ENCODE peak calls at places on chromosomes 12 and 14, in four cellular contexts. One of them, this sample, is unnamed.

GRCh38 chr12:33832900-33833299 is 189.4 kb upstream of the ALG10 start:
- DNase-seq in kidney: no peak
- DNase-seq in GM23338: no peak
- DNase-seq in aorta: no peak
- DNase-seq in this sample: no peak

GRCh38 chr14:63432228-63432627 is 110.9 kb downstream of the PPP2R5E start:
- DNase-seq in kidney: no peak
- DNase-seq in GM23338: no peak
- DNase-seq in aorta: no peak
- DNase-seq in this sample: no peak

GRCh38 chr12:119868992-119869391 is 8.1 kb downstream of the CIT start:
- DNase-seq in kidney: no peak
- DNase-seq in GM23338: no peak
- DNase-seq in aorta: no peak
- DNase-seq in this sample: no peak

GRCh38 chr12:128687851-128688250 is 135.9 kb downstream of the SLC15A4 start:
- DNase-seq in kidney: no peak
- DNase-seq in GM23338: no peak
- DNase-seq in aorta: no peak
- DNase-seq in this sample: no peak

GRCh38 chr14:23066368-23066767 is 9.0 kb upstream of the CDH24 start:
- DNase-seq in kidney: no peak
- DNase-seq in GM23338: no peak
- DNase-seq in aorta: no peak
- DNase-seq in this sample: no peak

GRCh38 chr12:58656254-58657009 is 263.9 kb downstream of the LRIG3 start:
- DNase-seq in kidney: no peak
- DNase-seq in GM23338: no peak
- DNase-seq in aorta: no peak
- DNase-seq in this sample: no peak

GRCh38 chr12:105487961-105488360 is 157.5 kb downstream of the C12orf75 start:
- DNase-seq in kidney: no peak
- DNase-seq in GM23338: no peak
- DNase-seq in aorta: no peak
- DNase-seq in this sample: no peak

GRCh38 chr14:88247228-88247627 is 75.8 kb downstream of the KCNK10 start:
- DNase-seq in kidney: no peak
- DNase-seq in GM23338: no peak
- DNase-seq in aorta: no peak
- DNase-seq in this sample: no peak

GRCh38 chr12:60535363-60535762 is 939.5 kb downstream of the SLC16A7 start:
- DNase-seq in kidney: no peak
- DNase-seq in GM23338: no peak
- DNase-seq in aorta: no peak
- DNase-seq in this sample: no peak

GRCh38 chr12:45730842-45731336 is 1.4 kb downstream of the ARID2 start:
- DNase-seq in kidney: no peak
- DNase-seq in GM23338: no peak
- DNase-seq in aorta: no peak
- DNase-seq in this sample: no peak

GRCh38 chr14:95597784-95598204 is 62.9 kb downstream of the GLRX5 start:
- DNase-seq in kidney: peak; percentile 73
- DNase-seq in GM23338: peak; percentile 70
- DNase-seq in aorta: no peak
- DNase-seq in this sample: peak; percentile 36

GRCh38 chr12:27436029-27436428 is 10.5 kb upstream of the SMCO2 start:
- DNase-seq in kidney: no peak
- DNase-seq in GM23338: peak; percentile 86
- DNase-seq in aorta: no peak
- DNase-seq in this sample: no peak

GRCh38 chr14:71381814-71382213 is 474.6 kb downstream of the PCNX1 start:
- DNase-seq in kidney: no peak
- DNase-seq in GM23338: no peak
- DNase-seq in aorta: no peak
- DNase-seq in this sample: no peak

GRCh38 chr14:85531141-85531593 is 1.2 kb downstream of the FLRT2 start:
- DNase-seq in kidney: peak; percentile 83
- DNase-seq in GM23338: peak; percentile 81
- DNase-seq in aorta: peak; percentile 62
- DNase-seq in this sample: peak; percentile 80

GRCh38 chr12:26854028-26854387 is 21.0 kb upstream of the ITPR2 start:
- DNase-seq in kidney: no peak
- DNase-seq in GM23338: no peak
- DNase-seq in aorta: no peak
- DNase-seq in this sample: no peak

GRCh38 chr14:55892906-55893305 is 225.3 kb upstream of the PELI2 start:
- DNase-seq in kidney: no peak
- DNase-seq in GM23338: no peak
- DNase-seq in aorta: no peak
- DNase-seq in this sample: no peak
- H3K4me1 ChIP-seq in kidney: no peaks in the 10 kb centered on the region
- H3K4me1 ChIP-seq in GM23338: peaks cover 27% of the 10 kb centered on the region
- H3K4me1 ChIP-seq in aorta: no peaks in the 10 kb centered on the region
- H3K4me1 ChIP-seq in this sample: no peaks in the 10 kb centered on the region

GRCh38 chr14:105152794-105153241 is 15.8 kb downstream of the JAG2 start:
- DNase-seq in kidney: peak; percentile 76
- DNase-seq in GM23338: no peak
- DNase-seq in aorta: peak; percentile 29
- DNase-seq in this sample: no peak

GRCh38 chr14:105153739-105154475 is 14.7 kb downstream of the JAG2 start:
- DNase-seq in kidney: peak; percentile 69
- DNase-seq in GM23338: no peak
- DNase-seq in aorta: peak; percentile 48
- DNase-seq in this sample: no peak

GRCh38 chr14:105154476-105154871 is 14.1 kb downstream of the JAG2 start:
- DNase-seq in kidney: peak; percentile 70
- DNase-seq in GM23338: no peak
- DNase-seq in aorta: peak; percentile 44
- DNase-seq in this sample: no peak

GRCh38 chr14:105151838-105152793 is 16.5 kb downstream of the JAG2 start:
- DNase-seq in kidney: peak; percentile 69
- DNase-seq in GM23338: no peak
- DNase-seq in aorta: peak; percentile 40
- DNase-seq in this sample: no peak

DNA sequence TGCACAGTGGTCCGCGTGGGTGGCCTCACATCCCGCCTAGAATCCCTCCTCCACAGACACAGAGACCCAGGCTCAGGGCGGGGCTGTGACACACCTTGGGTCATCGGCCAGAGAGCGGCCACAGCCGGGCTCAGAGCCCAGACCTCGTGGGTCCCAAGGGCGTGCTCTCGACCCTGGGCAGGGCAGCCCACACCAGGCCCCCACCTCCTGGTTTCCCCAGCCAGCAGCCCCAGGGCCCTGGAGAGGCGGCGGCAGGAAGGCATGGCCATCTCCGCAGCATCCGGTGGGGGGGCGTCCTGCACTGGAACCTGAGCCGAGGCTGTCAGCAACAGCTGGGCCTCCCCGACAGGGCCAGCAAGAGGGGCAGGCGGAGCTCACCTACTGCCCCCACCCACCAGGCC is 15.2 kb downstream of the JAG2 start:
- DNase-seq in kidney: peak; percentile 85
- DNase-seq in GM23338: no peak
- DNase-seq in aorta: no peak
- DNase-seq in this sample: no peak
- H3K4me1 ChIP-seq in kidney: no peaks in the 10 kb centered on the region
- H3K4me1 ChIP-seq in GM23338: no peaks in the 10 kb centered on the region
- H3K4me1 ChIP-seq in aorta: no peaks in the 10 kb centered on the region
- H3K4me1 ChIP-seq in this sample: no peaks in the 10 kb centered on the region

GRCh38 chr12:47188576-47189441 is 109.0 kb upstream of the AMIGO2 start:
- DNase-seq in kidney: no peak
- DNase-seq in GM23338: no peak
- DNase-seq in aorta: no peak
- DNase-seq in this sample: no peak
- H3K4me1 ChIP-seq in kidney: no peaks in the 10 kb centered on the region
- H3K4me1 ChIP-seq in GM23338: peaks cover 5% of the 10 kb centered on the region
- H3K4me1 ChIP-seq in aorta: peaks cover 3% of the 10 kb centered on the region
- H3K4me1 ChIP-seq in this sample: peaks cover 5% of the 10 kb centered on the region

GRCh38 chr12:56377310-56377988 is 14.8 kb upstream of the APOF start:
- DNase-seq in kidney: no peak
- DNase-seq in GM23338: peak; percentile 50
- DNase-seq in aorta: no peak
- DNase-seq in this sample: no peak
- H3K4me1 ChIP-seq in kidney: no peaks in the 10 kb centered on the region
- H3K4me1 ChIP-seq in GM23338: peaks cover 6% of the 10 kb centered on the region
- H3K4me1 ChIP-seq in aorta: no peaks in the 10 kb centered on the region
- H3K4me1 ChIP-seq in this sample: no peaks in the 10 kb centered on the region

DNA sequence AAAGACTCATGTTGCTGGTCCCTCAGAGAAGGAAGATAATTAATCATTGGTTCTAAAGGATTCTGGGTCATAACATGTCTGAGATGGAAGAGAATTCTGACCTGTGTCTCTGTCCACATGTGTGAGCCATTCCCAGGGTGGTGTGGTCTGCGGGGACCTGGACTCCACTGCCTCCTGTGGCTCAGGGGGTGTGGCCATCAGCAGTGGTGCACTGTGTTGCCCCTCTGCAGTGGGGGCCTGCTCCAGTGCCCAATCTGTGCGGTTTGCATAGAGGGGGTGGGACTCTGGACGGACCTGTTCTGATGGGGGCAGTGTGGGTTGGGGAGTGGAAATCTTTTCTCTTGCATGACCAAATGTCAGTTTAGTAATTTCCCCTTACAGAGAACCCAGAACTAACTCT is 13.5 kb downstream of the KRT85 start:
- DNase-seq in kidney: no peak
- DNase-seq in GM23338: no peak
- DNase-seq in aorta: peak; percentile 25
- DNase-seq in this sample: no peak
- H3K4me1 ChIP-seq in kidney: peaks cover 3% of the 10 kb centered on the region
- H3K4me1 ChIP-seq in GM23338: no peaks in the 10 kb centered on the region
- H3K4me1 ChIP-seq in aorta: no peaks in the 10 kb centered on the region
- H3K4me1 ChIP-seq in this sample: peaks cover 7% of the 10 kb centered on the region

DNA sequence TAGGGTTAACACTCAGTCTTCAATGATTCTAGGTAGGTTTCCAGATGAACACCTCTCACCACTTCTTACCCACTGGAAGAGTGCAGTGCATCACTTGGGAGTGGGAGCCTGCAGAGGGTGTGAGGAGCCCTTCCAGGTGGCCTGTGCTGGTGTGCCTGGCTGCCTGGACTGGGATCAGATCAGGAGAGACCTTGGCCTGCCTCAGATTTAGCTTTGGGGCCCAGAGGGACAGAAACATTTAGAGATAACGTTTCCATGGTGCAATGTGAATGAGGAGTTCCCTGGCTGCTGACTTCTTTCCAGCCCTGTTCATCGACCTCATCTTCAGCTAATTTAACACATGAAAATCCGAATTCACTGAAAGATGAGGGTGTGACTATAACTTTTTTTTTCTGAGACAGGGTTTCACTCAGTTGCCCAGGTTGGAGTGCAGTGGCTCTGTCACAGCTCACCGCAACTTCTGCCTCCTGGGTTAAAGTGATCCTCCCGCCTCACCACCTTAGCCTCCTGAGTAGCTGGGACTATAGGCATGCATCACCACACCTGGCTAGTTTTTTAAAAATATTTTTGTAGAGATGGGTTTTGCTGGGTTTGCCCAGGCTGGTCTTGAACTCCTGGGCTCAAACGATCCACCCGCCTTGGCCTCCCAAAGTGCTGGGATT is 53.6 kb downstream of the SUSD6 start:
- DNase-seq in kidney: no peak
- DNase-seq in GM23338: no peak
- DNase-seq in aorta: no peak
- DNase-seq in this sample: no peak
- H3K4me1 ChIP-seq in kidney: peaks cover 33% of the 10 kb centered on the region
- H3K4me1 ChIP-seq in GM23338: peaks cover 18% of the 10 kb centered on the region
- H3K4me1 ChIP-seq in aorta: peaks cover 4% of the 10 kb centered on the region
- H3K4me1 ChIP-seq in this sample: no peaks in the 10 kb centered on the region

DNA sequence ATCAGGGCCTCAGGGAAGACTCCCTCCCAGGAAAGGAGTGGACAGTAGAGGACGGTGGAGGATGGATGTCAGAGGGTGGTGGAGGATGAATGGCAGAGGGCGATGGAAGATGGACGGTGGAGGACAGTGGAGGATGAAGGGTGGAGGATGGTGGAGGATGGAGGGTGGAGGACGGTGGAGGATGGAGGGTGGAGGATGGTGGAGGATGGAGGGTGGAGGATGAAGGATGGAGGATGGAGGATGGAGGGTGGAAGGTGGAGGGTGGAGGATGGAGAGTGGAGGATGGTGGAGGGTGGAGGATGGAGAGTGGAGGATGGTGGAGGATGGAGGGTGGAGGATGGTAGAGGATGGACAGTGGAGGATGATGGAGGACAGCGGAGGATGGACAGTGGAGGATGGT is 95.9 kb downstream of the LRRC74A start:
- DNase-seq in kidney: no peak
- DNase-seq in GM23338: no peak
- DNase-seq in aorta: no peak
- DNase-seq in this sample: no peak
- H3K4me1 ChIP-seq in kidney: peaks cover 52% of the 10 kb centered on the region
- H3K4me1 ChIP-seq in GM23338: peaks cover 83% of the 10 kb centered on the region
- H3K4me1 ChIP-seq in aorta: peaks cover 1% of the 10 kb centered on the region
- H3K4me1 ChIP-seq in this sample: peaks cover 82% of the 10 kb centered on the region

This sample was measured in A673.